ENCODE peak calls at places on chromosomes 5 and 9, in eight cellular contexts. O, K, N, I, B, F, J and P are unnamed samples.

GRCh38 chr9:124665391-124666058 is 105.6 kb downstream of the NR6A1 start:
- DNase-seq in O (no peak), K (no peak), N (peak), I (peak), B (no peak), F (no peak), J (no peak), P (no peak)

GRCh38 chr5:72618699-72619098 is 111.5 kb upstream of the ZNF366 start:
- DNase-seq in O (no peak), K (peak), N (no peak), I (no peak), B (no peak), F (no peak), J (no peak), P (no peak)

GRCh38 chr9:565528-565927 is 276.0 kb upstream of the DMRT1 start:
- DNase-seq in O (no peak), K (no peak), N (no peak), I (no peak), B (no peak), F (no peak), J (no peak), P (no peak)

GRCh38 chr9:36407122-36407723 is 7.2 kb upstream of the RNF38 start:
- DNase-seq in O (peak), K (peak), N (peak), I (peak), B (no peak), F (peak), J (no peak), P (no peak)

GRCh38 chr5:60295423-60295822 is 401.9 kb upstream of the PDE4D start:
- DNase-seq in O (no peak), K (peak), N (peak), I (peak), B (peak), F (peak), J (peak), P (no peak)

GRCh38 chr5:31531543-31531887 is 378 bp downstream of the DROSHA start:
- DNase-seq in O (no peak), K (no peak), N (peak), I (peak), B (no peak), F (peak), J (no peak), P (no peak)

GRCh38 chr5:100902406-100903035 is 561 bp downstream of the ST8SIA4 start:
- DNase-seq in O (no peak), K (no peak), N (peak), I (no peak), B (no peak), F (no peak), J (no peak), P (no peak)

GRCh38 chr9:108443278-108443633 is 412.5 kb downstream of the ACTL7B start:
- DNase-seq in O (no peak), K (peak), N (no peak), I (no peak), B (no peak), F (no peak), J (no peak), P (no peak)

GRCh38 chr9:105656131-105656921 is 5.9 kb upstream of the TAL2 start:
- DNase-seq in O (no peak), K (no peak), N (peak), I (peak), B (no peak), F (no peak), J (no peak), P (no peak)

GRCh38 chr9:75866273-75866871 is 24.1 kb upstream of the PCSK5 start:
- DNase-seq in O (no peak), K (peak), N (peak), I (peak), B (no peak), F (peak), J (peak), P (no peak)

GRCh38 chr9:128765499-128765898 is 6.2 kb downstream of the ZER1 start:
- DNase-seq in O (no peak), K (no peak), N (no peak), I (no peak), B (no peak), F (no peak), J (no peak), P (no peak)

GRCh38 chr5:73233053-73233460 is 60.1 kb downstream of the TMEM174 start:
- DNase-seq in O (no peak), K (no peak), N (no peak), I (no peak), B (no peak), F (no peak), J (no peak), P (no peak)

GRCh38 chr9:72467766-72468738 is 53.4 kb upstream of the TMC1 start:
- DNase-seq in O (no peak), K (no peak), N (no peak), I (no peak), B (no peak), F (no peak), J (no peak), P (no peak)

GRCh38 chr9:15421532-15421931 is 1.1 kb upstream of the SNAPC3 start:
- DNase-seq in O (no peak), K (no peak), N (no peak), I (no peak), B (no peak), F (no peak), J (no peak), P (no peak)

GRCh38 chr9:115213777-115214428 is 95.9 kb upstream of the TNC start:
- DNase-seq in O (no peak), K (peak), N (no peak), I (peak), B (no peak), F (no peak), J (no peak), P (no peak)

GRCh38 chr5:152568101-152568500 is 163.0 kb upstream of the NMUR2 start:
- DNase-seq in O (no peak), K (no peak), N (no peak), I (no peak), B (no peak), F (no peak), J (no peak), P (no peak)

GRCh38 chr9:94610181-94610591 is 16.6 kb upstream of the FBP2 start:
- DNase-seq in O (no peak), K (no peak), N (no peak), I (no peak), B (no peak), F (no peak), J (no peak), P (no peak)

GRCh38 chr9:130994546-130995398 is 14.2 kb upstream of the LAMC3 start:
- DNase-seq in O (no peak), K (no peak), N (no peak), I (no peak), B (no peak), F (no peak), J (no peak), P (no peak)

GRCh38 chr5:18202147-18202546 is 567.9 kb downstream of the TAF11L14 start:
- DNase-seq in O (no peak), K (no peak), N (no peak), I (no peak), B (no peak), F (no peak), J (no peak), P (no peak)

GRCh38 chr5:111144352-111144930 is 52.3 kb downstream of the WDR36 start:
- DNase-seq in O (no peak), K (peak), N (no peak), I (no peak), B (no peak), F (no peak), J (no peak), P (no peak)

GRCh38 chr5:168209987-168210386 is 81.5 kb upstream of the WWC1 start:
- DNase-seq in O (no peak), K (no peak), N (no peak), I (no peak), B (no peak), F (no peak), J (no peak), P (no peak)